ENCODE peak calls at places on chromosomes 1 and 21, in four cellular contexts. G, N, D and K are unnamed samples. For H3K27me3 and H3K4me1, the result is how much of the 10 kb centered on the place peaks cover.

GRCh38 chr1:3732747-3733602 is 19.3 kb upstream of the CCDC27 start:
- DNase-seq in G (no peak), N (no peak), D (peak), K (no peak)

GRCh38 chr21:29433366-29434059 is 134.8 kb downstream of the BACH1 start:
- DNase-seq in G (peak), N (no peak), D (no peak), K (no peak)

GRCh38 chr1:15680614-15681345 is 3.3 kb upstream of the PLEKHM2 start:
- DNase-seq in G (peak), N (no peak), D (peak), K (peak)

GRCh38 chr1:34784751-34785221 is 3.8 kb downstream of the GJB3 start:
- DNase-seq in G (no peak), N (no peak), D (no peak), K (no peak)

GRCh38 chr1:64505232-64505943 is 35.5 kb downstream of the CACHD1 start:
- DNase-seq in G (no peak), N (peak), D (no peak), K (peak)

GRCh38 chr1:244239261-244239770 is 188.2 kb downstream of the ZBTB18 start:
- DNase-seq in G (peak), N (no peak), D (no peak), K (no peak)

GRCh38 chr1:39434797-39435395 is 56.5 kb upstream of the BMP8A start:
- DNase-seq in G (no peak), N (no peak), D (no peak), K (no peak)

GRCh38 chr1:242847390-242847993 is 323.0 kb upstream of the PLD5 start:
- DNase-seq in G (peak), N (no peak), D (peak), K (no peak)

GRCh38 chr1:55714230-55714629 is 499.1 kb upstream of the USP24 start:
- DNase-seq in G (no peak), N (no peak), D (no peak), K (no peak)

GRCh38 chr1:8169364-8170058 is 143.4 kb upstream of the ERRFI1 start:
- DNase-seq in G (peak), N (peak), D (peak), K (peak)

GRCh38 chr1:231590453-231591198 is 36.0 kb upstream of the DISC1 start:
- DNase-seq in G (peak), N (peak), D (peak), K (peak)

DNA sequence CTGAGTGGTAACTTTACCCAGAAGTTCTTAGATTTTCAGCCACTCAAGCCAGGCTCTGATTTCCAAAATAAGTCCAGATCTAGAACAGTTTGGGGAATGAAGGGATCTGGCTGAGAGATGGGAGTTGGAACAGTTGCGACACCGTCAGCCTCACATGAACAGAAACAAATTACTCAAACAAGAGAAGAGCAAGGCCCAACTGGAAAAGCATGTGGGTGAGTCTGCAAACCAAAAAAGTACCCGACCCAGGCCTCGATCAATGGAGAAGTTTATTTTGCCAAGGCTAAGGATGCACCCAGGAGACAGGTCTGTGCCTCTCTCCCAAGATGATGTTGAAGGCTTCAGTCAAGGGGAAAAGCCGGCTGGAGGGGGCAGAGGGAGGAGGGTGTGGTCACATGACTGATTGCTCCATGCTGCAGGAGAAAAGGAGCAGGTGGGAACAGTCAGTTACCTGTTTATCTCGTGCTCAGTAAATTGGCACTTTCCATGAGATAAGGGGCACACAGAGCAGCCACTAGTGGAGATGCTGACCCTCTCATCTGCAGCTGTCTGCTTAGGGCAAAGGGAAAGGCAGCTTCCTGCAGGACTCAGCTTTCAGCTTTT is 42.3 kb downstream of the KRTAP10-1 start:
- DNase-seq in G (peak), N (peak), D (peak), K (no peak)
- H3K27me3 ChIP-seq in G (under half), N (under half), D (under half), K (under half)

DNA sequence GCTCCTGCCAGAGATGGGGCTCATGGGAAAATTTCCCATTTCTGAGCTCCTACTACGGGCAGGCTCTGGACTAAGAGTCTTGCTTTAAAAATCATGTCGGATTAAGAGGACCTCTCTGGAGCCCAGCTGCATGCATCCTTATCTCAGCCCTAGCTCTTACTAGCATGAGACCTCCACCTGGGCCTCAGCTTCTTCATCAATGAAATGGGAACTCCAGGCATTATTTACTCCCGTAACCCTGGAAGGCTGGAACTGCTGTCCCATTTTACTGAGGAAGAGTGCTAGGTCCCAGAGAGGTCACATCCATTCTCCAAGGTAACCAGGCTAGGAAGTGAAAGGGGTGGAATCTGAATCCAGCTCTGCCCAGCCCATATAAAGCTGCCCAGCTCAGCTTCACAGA is 6.2 kb downstream of the COL8A2 start:
- DNase-seq in G (no peak), N (no peak), D (no peak), K (no peak)
- H3K4me1 ChIP-seq in G (under half), N (under half), D (under half), K (under half)

GRCh38 chr1:175272361-175272760 is 79.8 kb upstream of the KIAA0040 start:
- DNase-seq in G (no peak), N (no peak), D (no peak), K (no peak)

GRCh38 chr1:175267716-175268416 is 75.3 kb upstream of the KIAA0040 start:
- DNase-seq in G (peak), N (no peak), D (peak), K (no peak)

GRCh38 chr1:175268720-175269119 is 76.1 kb upstream of the KIAA0040 start:
- DNase-seq in G (no peak), N (no peak), D (peak), K (no peak)

GRCh38 chr1:175270361-175270760 is 77.8 kb upstream of the KIAA0040 start:
- DNase-seq in G (no peak), N (no peak), D (no peak), K (no peak)

DNA sequence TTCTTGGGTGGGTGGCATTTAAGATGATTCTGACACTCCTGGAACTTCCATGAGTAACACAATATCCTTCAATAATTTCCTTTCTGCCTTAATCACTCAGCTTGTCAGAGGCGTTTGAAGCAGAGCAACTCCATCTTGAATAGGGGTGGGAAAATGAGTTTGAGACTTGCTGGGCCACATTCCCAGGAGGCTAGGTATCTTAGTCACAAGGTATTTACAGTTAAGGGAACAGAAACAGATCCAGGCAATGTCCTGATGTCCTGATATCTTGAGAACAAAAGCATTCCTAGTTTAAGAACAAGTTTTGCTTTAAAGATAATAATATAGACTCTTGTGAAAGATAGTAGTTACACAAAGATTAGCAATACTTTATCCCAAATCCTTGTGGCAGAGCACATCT is 76.6 kb upstream of the KIAA0040 start:
- DNase-seq in G (no peak), N (no peak), D (no peak), K (no peak)
- H3K27me3 ChIP-seq in G (under half), N (under half), D (under half), K (under half)

GRCh38 chr1:27403065-27403726 is 10.8 kb downstream of the GPR3 start:
- DNase-seq in G (peak), N (peak), D (peak), K (no peak)
- H3K4me1 ChIP-seq in G (under half), N (under half), D (under half), K (half or more)

GRCh38 chr1:24898152-24898908 is 31.7 kb downstream of the RUNX3 start:
- DNase-seq in G (peak), N (peak), D (peak), K (peak)
- H3K27me3 ChIP-seq in G (under half), N (under half), D (under half), K (under half)

DNA sequence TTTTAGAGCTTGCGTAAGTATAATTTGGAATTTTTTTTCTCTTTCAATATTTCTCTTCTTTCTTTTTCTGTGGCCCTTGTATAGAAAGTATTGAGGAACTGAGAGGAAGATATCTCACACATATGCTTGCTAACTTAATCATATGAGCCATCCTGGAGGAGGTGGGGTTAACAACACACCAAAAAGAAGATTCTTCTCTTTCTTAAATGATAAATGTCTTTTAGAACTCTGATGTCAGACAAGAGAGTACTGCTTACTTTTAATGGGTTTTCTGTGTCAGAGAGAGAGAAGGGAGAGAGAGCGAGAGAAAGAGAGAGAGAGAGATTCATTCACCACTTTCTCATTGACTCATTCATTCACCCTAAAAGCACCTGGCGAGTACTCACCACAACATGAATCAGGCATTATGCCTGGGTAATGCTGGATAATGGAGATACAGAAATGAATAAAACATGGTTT is 250.3 kb upstream of the SGIP1 start:
- DNase-seq in G (no peak), N (no peak), D (no peak), K (no peak)
- H3K4me1 ChIP-seq in G (under half), N (under half), D (under half), K (under half)

DNA sequence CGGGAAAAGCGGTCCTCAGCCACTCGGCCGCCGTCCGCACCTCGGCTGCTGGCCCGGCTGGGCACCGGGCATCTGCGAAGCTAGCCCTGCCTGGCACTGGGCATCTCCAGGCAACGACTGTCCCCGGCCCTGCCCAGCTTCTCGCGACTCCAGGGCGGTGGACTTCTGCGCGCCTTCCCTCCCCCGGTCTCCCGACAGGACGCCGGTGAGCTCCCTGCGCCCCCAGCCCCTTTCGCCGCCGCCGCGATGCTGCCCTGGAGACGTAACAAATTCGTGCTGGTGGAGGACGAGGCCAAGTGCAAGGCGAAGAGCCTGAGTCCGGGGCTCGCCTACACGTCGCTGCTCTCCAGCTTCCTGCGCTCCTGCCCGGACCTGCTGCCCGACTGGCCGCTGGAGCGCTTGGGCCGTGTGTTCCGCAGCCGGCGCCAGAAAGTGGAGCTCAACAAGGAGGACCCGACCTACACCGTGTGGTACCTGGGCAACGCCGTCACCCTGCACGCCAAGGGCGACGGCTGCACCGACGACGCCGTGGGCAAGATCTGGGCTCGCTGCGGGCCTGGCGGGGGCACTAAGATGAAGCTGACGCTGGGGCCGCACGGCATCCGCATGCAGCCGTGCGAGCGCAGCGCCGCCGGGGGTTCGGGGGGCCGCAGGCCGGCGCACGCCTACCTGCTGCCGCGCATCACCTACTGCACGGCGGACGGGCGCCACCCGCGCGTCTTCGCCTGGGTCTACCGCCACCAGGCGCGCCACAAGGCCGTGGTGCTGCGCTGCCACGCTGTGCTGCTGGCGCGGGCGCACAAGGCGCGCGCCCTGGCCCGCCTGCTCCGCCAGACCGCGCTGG is 577 bp downstream of the FAM43B start:
- DNase-seq in G (peak), N (no peak), D (peak), K (no peak)
- H3K27me3 ChIP-seq in G (under half), N (under half), D (half or more), K (half or more)

DNA sequence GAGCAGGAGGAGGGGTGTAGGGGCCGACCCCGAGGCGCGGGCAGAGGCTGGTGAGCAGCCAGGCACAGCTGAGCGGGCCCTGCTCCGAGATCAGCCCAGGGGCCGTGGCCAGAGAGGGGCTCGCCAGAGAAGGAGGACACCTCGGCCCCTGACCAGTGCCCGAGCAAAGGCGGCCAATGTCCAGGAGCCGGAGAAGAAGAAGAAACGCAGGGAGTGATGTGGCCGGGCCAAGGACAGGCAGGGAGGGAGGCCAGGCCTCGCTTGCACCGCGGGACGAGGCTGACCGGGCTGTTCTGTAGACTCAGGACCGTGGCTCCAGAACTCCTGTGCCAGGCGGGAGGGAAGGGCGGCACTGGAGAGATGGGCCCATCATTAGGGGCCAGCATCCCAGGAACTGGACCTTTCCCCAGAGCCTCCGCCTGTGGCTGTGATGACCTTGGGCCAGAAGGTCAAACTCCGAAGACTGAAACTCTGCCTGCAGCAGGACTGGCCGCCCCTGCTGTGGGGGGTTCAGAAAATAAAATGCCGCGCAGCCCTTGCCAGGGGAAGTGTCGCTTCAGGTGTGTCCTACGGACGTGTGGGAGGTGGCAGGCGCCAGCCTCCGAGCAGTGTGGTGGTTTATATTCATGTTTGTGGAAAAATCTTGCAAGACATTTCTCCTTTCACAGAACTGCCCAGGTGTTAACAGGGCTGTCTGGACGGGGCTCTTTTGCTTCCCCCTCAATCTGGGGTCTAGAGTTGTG is 14.4 kb downstream of the RRP1 start:
- DNase-seq in G (no peak), N (no peak), D (no peak), K (no peak)
- H3K4me1 ChIP-seq in G (under half), N (under half), D (under half), K (under half)

GRCh38 chr1:42379794-42380616 is 587 bp upstream of the RIMKLA start:
- DNase-seq in G (peak), N (peak), D (peak), K (no peak)
- H3K27me3 ChIP-seq in G (under half), N (under half), D (under half), K (under half)

GRCh38 chr1:67817319-67817718 is 15.9 kb downstream of the GNG12 start:
- DNase-seq in G (no peak), N (peak), D (no peak), K (peak)

GRCh38 chr1:67816506-67816905 is 16.8 kb downstream of the GNG12 start:
- DNase-seq in G (no peak), N (no peak), D (no peak), K (no peak)

GRCh38 chr1:67815303-67816095 is 17.8 kb downstream of the GNG12 start:
- DNase-seq in G (no peak), N (no peak), D (peak), K (peak)

GRCh38 chr1:67814121-67814772 is 19.0 kb downstream of the GNG12 start:
- DNase-seq in G (peak), N (no peak), D (no peak), K (no peak)

GRCh38 chr1:67816096-67816493 is 17.2 kb downstream of the GNG12 start:
- DNase-seq in G (no peak), N (no peak), D (no peak), K (no peak)
- H3K4me1 ChIP-seq in G (under half), N (under half), D (under half), K (half or more)